ENCODE peak calls at places on chromosome 21, in seven cellular contexts. X, A, N, E, Y, J and B are unnamed samples.
A peak's percentile ranks its signal among the peaks of the same experiment; 100 is the strongest.

GRCh38 chr21:37374026-37374425 is 7.5 kb downstream of the DYRK1A start:
- DNase-seq in Y (no peak), A (no peak), X (no peak), E (no peak), J (no peak), N (no peak), B (no peak)

GRCh38 chr21:27569091-27569490 is 602.2 kb upstream of the ADAMTS5 start:
- DNase-seq in N (no peak), X (no peak), J (no peak), Y (no peak), E (no peak), A (no peak), B (no peak)

GRCh38 chr21:28770867-28771661 is 221.6 kb downstream of the LTN1 start:
- DNase-seq in N (no peak), E (no peak), J (no peak), X (no peak), A (no peak), Y (no peak), B (no peak)

GRCh38 chr21:27582946-27583270 is 616.0 kb upstream of the ADAMTS5 start:
- DNase-seq in E (no peak), A (no peak), N (no peak), J (no peak), Y (no peak), X (no peak), B (no peak)

GRCh38 chr21:27418338-27418737 is 451.4 kb upstream of the ADAMTS5 start:
- DNase-seq in N (no peak), Y (no peak), J (no peak), E (no peak), A (no peak), X (no peak), B (no peak)

GRCh38 chr21:33380483-33380998 is 22.7 kb upstream of the IFNGR2 start:
- DNase-seq in A (peak; percentile 90), E (peak; percentile 17), N (peak; percentile 95), J (peak; percentile 96), Y (peak; percentile 87), X (peak; percentile 81), B (peak; percentile 96)

GRCh38 chr21:22120616-22121266 is 1122.5 kb downstream of the NCAM2 start:
- DNase-seq in Y (no peak), J (no peak), N (no peak), X (no peak), A (no peak), E (peak; percentile 85), B (no peak)

GRCh38 chr21:37350472-37350871 is 16.1 kb upstream of the DYRK1A start:
- DNase-seq in E (no peak), Y (no peak), A (no peak), X (no peak), J (no peak), N (no peak), B (no peak)

GRCh38 chr21:16040601-16041000 is 310.8 kb downstream of the USP25 start:
- DNase-seq in J (no peak), A (no peak), E (no peak), Y (no peak), X (no peak), N (no peak), B (no peak)

GRCh38 chr21:33668620-33669019 is 26.3 kb downstream of the ITSN1 start:
- DNase-seq in N (no peak), Y (no peak), X (no peak), E (no peak), A (no peak), J (no peak), B (no peak)

GRCh38 chr21:26072891-26073615 is 97.5 kb downstream of the APP start:
- DNase-seq in Y (no peak), N (no peak), J (no peak), E (no peak), X (no peak), A (no peak), B (no peak)

GRCh38 chr21:45256912-45257672 is 30.6 kb downstream of the POFUT2 start:
- DNase-seq in E (no peak), Y (no peak), J (no peak), A (no peak), X (no peak), N (no peak), B (peak; percentile 59)
- TF ChIP-seq POLR2AphosphoS5 in E (no peak), Y (no peak), J (no peak), A (no peak), X (no peak), N (no peak), B (no peak)

GRCh38 chr21:42117229-42118048 is 46.3 kb downstream of the UMODL1 start:
- DNase-seq in N (peak; percentile 37), E (peak; percentile 80), X (peak; percentile 57), J (peak; percentile 56), A (peak; percentile 87), Y (peak; percentile 68), B (no peak)

GRCh38 chr21:42113926-42114409 is 42.9 kb downstream of the UMODL1 start:
- DNase-seq in X (no peak), E (no peak), N (no peak), A (no peak), J (peak; percentile 85), Y (peak; percentile 53), B (no peak)

GRCh38 chr21:42112857-42113256 is 41.7 kb downstream of the UMODL1 start:
- DNase-seq in Y (no peak), N (no peak), J (no peak), X (no peak), A (no peak), E (no peak), B (no peak)

GRCh38 chr21:42114646-42115045 is 43.5 kb downstream of the UMODL1 start:
- DNase-seq in J (no peak), E (no peak), Y (no peak), N (no peak), X (no peak), A (no peak), B (no peak)

GRCh38 chr21:42115136-42115683 is 44.1 kb downstream of the UMODL1 start:
- DNase-seq in N (no peak), Y (no peak), A (no peak), E (no peak), J (no peak), X (no peak), B (no peak)
- TF ChIP-seq POLR2AphosphoS5 in N (no peak), Y (no peak), A (no peak), E (no peak), J (no peak), X (no peak), B (no peak)

GRCh38 chr21:35048706-35049617 is at the start of gene RUNX1:
- DNase-seq in A (peak; percentile 63), X (no peak), N (peak; percentile 92), J (peak; percentile 31), E (no peak), Y (no peak), B (no peak)
- TF ChIP-seq POLR2AphosphoS5 in A (peak; percentile 22), X (no peak), N (peak; percentile 32), J (no peak), E (no peak), Y (no peak), B (no peak)

DNA sequence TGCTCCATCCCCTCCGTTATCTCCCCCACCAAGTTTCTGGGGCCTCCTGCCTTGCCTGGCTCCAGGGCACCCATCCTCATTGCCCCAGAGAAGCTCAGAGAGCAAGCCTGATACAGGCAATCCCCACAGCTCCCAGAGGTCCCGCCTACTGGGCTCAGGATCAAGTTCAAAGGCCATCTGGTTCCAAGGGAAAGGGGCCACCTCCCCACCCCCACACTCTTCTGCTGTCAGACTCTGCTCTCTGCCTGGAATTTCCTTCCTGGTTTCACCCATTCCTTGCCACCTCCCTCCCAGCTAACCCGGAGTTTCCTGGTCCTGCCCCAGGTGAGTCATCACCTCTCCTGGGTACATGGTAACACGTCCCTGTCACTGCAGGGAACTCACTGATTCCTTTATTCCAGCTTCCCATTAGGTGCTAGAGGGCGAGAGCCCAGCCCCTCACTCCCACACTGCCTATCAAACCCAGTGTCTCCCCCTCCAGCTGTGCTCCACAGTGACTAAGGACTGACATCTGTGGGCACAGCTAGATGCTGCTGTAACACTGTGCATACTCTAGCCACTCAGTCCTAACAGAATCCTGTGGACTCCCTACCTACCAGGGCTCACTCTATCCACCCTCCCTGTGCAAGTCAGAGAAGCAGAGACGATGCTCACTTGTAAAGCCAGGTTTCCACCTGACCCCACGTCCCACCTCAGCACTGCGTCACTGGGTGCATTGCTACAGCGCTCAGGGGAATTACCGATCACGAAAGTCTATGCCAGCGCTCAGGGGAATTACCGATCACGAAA is 21.8 kb downstream of the RSPH1 start:
- DNase-seq in N (no peak), E (peak; percentile 67), Y (peak; percentile 57), A (peak; percentile 94), X (no peak), J (peak; percentile 35), B (peak; percentile 58)
- TF ChIP-seq POLR2AphosphoS5 in N (no peak), E (no peak), Y (peak; percentile 57), A (peak; percentile 64), X (no peak), J (no peak), B (no peak)

GRCh38 chr21:43971201-43971991 is 40.7 kb upstream of the TRAPPC10 start:
- DNase-seq in Y (no peak), X (no peak), E (no peak), A (no peak), N (no peak), J (no peak), B (no peak)

GRCh38 chr21:43973634-43973955 is 38.5 kb upstream of the TRAPPC10 start:
- DNase-seq in N (no peak), E (no peak), X (no peak), Y (no peak), J (no peak), A (no peak), B (no peak)

GRCh38 chr21:43974791-43975468 is 37.2 kb upstream of the TRAPPC10 start:
- DNase-seq in J (no peak), X (no peak), A (no peak), E (no peak), N (no peak), Y (no peak), B (no peak)

GRCh38 chr21:43971992-43972255 is 40.2 kb upstream of the TRAPPC10 start:
- DNase-seq in N (no peak), A (no peak), J (no peak), X (no peak), E (no peak), Y (no peak), B (no peak)

DNA sequence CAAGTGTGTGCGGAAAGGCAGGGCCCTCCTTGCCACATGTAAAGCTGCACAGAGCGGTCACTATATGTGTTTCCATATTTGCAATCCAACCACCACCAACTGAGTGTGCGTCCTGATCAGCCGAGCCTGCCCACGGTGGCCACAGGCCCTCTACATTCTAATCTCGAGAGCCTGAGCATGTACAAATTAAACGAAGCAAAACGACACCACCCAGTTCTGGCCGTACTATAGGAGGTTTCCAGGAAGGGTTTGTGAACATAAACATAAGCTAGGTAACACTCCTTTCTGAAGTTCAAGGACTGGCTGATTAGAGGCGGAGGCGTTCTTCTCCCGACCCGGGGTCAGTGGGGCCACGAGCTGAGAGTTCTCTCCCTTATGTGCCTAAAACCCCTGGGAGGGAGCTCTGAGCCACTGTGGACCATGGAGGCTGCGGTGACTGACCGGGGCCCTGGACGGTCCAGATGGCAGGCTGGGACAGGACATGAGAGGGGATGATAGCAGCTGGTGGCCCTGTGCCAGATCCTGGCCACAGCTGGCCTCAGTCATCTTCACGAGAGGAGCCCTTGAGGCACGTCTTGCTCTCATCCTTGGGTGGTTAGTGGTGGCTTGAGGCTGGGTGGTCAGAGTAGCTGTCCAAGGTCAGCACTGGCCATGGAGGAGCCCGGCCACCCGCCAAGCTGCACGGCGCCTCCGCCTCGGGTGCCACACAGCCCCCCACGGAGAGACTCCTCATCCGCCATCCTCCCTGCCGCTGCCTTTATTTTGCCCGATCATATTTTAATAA is 39.1 kb upstream of the TRAPPC10 start:
- DNase-seq in E (no peak), Y (no peak), J (no peak), N (no peak), X (no peak), A (no peak), B (no peak)
- TF ChIP-seq POLR2AphosphoS5 in E (no peak), Y (no peak), J (no peak), N (no peak), X (no peak), A (no peak), B (no peak)